ENCODE peak calls at places on chromosomes 4 and X, in ten cellular contexts. F is skeletal muscle cell; P is AG09309; X is fibroblast of villous mesenchyme; R is cardiac muscle cell; H is CD8-positive, alpha-beta memory T cell; K is breast epithelium; Q is IMR-90; O is BE2C; S is tibial nerve. Y is an unnamed sample.

GRCh38 chrX:122739770-122740169 is 444.3 kb upstream of the GRIA3 start:
- DNase-seq in F (no peak), P (no peak), X (no peak), R (no peak), H (no peak), K (no peak), Q (no peak), O (no peak), S (no peak), Y (peak)

GRCh38 chr4:111991797-111992196 is 153.5 kb upstream of the FAM241A start:
- DNase-seq in F (peak), P (no peak), X (peak), R (peak), H (no peak), K (no peak), Q (peak), O (no peak), S (peak), Y (peak)

GRCh38 chr4:139774759-139775487 is 109.3 kb downstream of the MGST2 start:
- DNase-seq in F (no peak), P (no peak), X (no peak), R (no peak), H (no peak), K (no peak), Q (no peak), O (no peak), S (no peak), Y (no peak)

GRCh38 chr4:104508224-104508623 is 13.5 kb upstream of the CXXC4 start:
- DNase-seq in F (no peak), P (no peak), X (no peak), R (no peak), H (no peak), K (no peak), Q (no peak), O (no peak), S (no peak), Y (no peak)

GRCh38 chrX:139750390-139750789 is 42.4 kb upstream of the MCF2 start:
- DNase-seq in F (no peak), P (no peak), X (peak), R (peak), H (no peak), K (no peak), Q (peak), O (no peak), S (no peak), Y (peak)

GRCh38 chrX:105837227-105837626 is 14.9 kb downstream of the NRK start:
- DNase-seq in F (peak), P (no peak), X (peak), R (peak), H (no peak), K (peak), Q (peak), O (no peak), S (peak), Y (peak)

GRCh38 chr4:185865901-185866328 is 53.9 kb upstream of the SORBS2 start:
- DNase-seq in F (no peak), P (no peak), X (no peak), R (peak), H (no peak), K (peak), Q (peak), O (no peak), S (no peak), Y (peak)

GRCh38 chr4:97349468-97350186 is 793.6 kb downstream of the STPG2 start:
- DNase-seq in F (no peak), P (no peak), X (no peak), R (no peak), H (no peak), K (no peak), Q (no peak), O (no peak), S (no peak), Y (no peak)

GRCh38 chrX:147800663-147801062 is 111.1 kb upstream of the FMR1 start:
- DNase-seq in F (no peak), P (no peak), X (no peak), R (no peak), H (no peak), K (no peak), Q (no peak), O (no peak), S (no peak), Y (no peak)

GRCh38 chrX:28589048-28589447 is 1.8 kb downstream of the IL1RAPL1 start:
- DNase-seq in F (no peak), P (no peak), X (no peak), R (no peak), H (no peak), K (no peak), Q (no peak), O (no peak), S (no peak), Y (no peak)
- H3K4me3 ChIP-seq in F (no peak), P (no peak), X (no peak), R (peak), H (no peak), K (peak), Q (peak), O (no peak), S (peak), Y (no peak)

GRCh38 chr4:37889849-37890500 is 909 bp upstream of the TBC1D1 start:
- DNase-seq in F (no peak), P (no peak), X (no peak), R (peak), H (no peak), K (no peak), Q (peak), O (no peak), S (no peak), Y (no peak)
- H3K4me3 ChIP-seq in F (peak), P (peak), X (peak), R (peak), H (peak), K (peak), Q (peak), O (peak), S (peak), Y (peak)

GRCh38 chrX:41529221-41529620 is 82.1 kb downstream of the NYX start:
- DNase-seq in F (no peak), P (no peak), X (no peak), R (no peak), H (no peak), K (no peak), Q (no peak), O (no peak), S (no peak), Y (no peak)

GRCh38 chrX:41530082-41530481 is 82.9 kb downstream of the NYX start:
- DNase-seq in F (no peak), P (no peak), X (no peak), R (no peak), H (no peak), K (no peak), Q (no peak), O (no peak), S (no peak), Y (no peak)

GRCh38 chrX:41526268-41526667 is 79.1 kb downstream of the NYX start:
- DNase-seq in F (no peak), P (no peak), X (no peak), R (no peak), H (no peak), K (no peak), Q (no peak), O (no peak), S (no peak), Y (no peak)

GRCh38 chrX:41528784-41529183 is 81.6 kb downstream of the NYX start:
- DNase-seq in F (no peak), P (no peak), X (no peak), R (no peak), H (no peak), K (no peak), Q (no peak), O (no peak), S (no peak), Y (no peak)

DNA sequence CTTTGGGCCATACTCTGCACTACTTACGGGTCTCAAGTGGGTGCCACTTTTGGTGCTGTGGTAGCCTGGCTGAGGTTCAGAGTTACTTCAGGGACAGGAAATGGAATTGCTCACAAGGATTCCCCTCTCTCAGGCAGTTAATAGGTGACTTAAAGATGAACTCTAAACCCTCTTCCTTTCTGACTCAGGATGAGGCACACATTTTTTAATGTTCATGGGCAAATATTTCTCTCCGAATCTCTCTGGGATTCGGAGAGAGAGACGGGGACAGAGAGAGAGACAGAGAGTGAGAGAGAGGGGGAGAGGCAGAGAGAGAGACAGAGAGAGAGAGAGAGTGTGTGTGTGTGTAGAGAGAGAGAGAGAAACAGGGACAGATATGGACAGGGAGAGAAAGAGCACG is 79.8 kb downstream of the NYX start:
- DNase-seq in F (no peak), P (peak), X (peak), R (no peak), H (no peak), K (no peak), Q (peak), O (no peak), S (no peak), Y (peak)
- H3K4me3 ChIP-seq in F (no peak), P (no peak), X (no peak), R (no peak), H (no peak), K (no peak), Q (no peak), O (no peak), S (no peak), Y (no peak)

DNA sequence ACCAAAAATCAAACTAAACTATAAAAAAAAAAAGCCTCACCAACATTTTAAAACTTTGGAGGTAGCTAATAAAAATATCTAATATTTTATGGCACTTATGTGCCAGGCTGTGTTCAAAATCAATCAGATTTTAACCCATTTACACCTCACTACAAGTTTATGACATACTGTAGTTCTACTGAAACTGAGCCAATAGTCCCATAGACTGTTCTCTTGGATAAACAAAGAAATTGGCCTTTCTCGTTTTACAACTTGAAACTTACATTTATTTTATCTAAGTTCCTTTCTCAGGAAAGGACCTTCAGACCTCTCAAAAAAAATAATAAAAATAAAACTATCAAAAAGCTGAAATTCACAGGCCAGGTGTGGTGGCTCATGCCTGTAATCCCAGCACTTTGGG is 29.2 kb upstream of the KLHL8 start:
- DNase-seq in F (no peak), P (no peak), X (no peak), R (no peak), H (no peak), K (no peak), Q (no peak), O (no peak), S (no peak), Y (no peak)
- H3K4me3 ChIP-seq in F (no peak), P (no peak), X (no peak), R (no peak), H (no peak), K (no peak), Q (no peak), O (no peak), S (no peak), Y (no peak)

GRCh38 chrX:81215685-81216084 is 13.8 kb downstream of the SH3BGRL start:
- DNase-seq in F (no peak), P (no peak), X (no peak), R (no peak), H (no peak), K (no peak), Q (no peak), O (no peak), S (no peak), Y (peak)
- H3K4me3 ChIP-seq in F (no peak), P (no peak), X (no peak), R (no peak), H (no peak), K (no peak), Q (no peak), O (no peak), S (no peak), Y (no peak)

GRCh38 chr4:76251448-76252270 is at the start of gene FAM47E:
- DNase-seq in F (no peak), P (no peak), X (peak), R (peak), H (peak), K (peak), Q (peak), O (peak), S (peak), Y (peak)

GRCh38 chr4:76253511-76253910 is 2.0 kb downstream of the FAM47E start:
- DNase-seq in F (no peak), P (no peak), X (no peak), R (no peak), H (no peak), K (no peak), Q (no peak), O (no peak), S (no peak), Y (no peak)

GRCh38 chr4:76252271-76252653 is 741 bp downstream of the FAM47E start:
- DNase-seq in F (no peak), P (no peak), X (no peak), R (no peak), H (no peak), K (no peak), Q (no peak), O (no peak), S (no peak), Y (no peak)

GRCh38 chr4:76246852-76247251 is 4.7 kb upstream of the FAM47E start:
- DNase-seq in F (no peak), P (no peak), X (no peak), R (no peak), H (no peak), K (no peak), Q (no peak), O (no peak), S (no peak), Y (no peak)

GRCh38 chr4:76250962-76251361 is 559 bp upstream of the FAM47E start:
- DNase-seq in F (no peak), P (no peak), X (no peak), R (no peak), H (no peak), K (no peak), Q (no peak), O (no peak), S (no peak), Y (no peak)
- H3K4me3 ChIP-seq in F (peak), P (peak), X (no peak), R (peak), H (no peak), K (peak), Q (no peak), O (peak), S (peak), Y (peak)

DNA sequence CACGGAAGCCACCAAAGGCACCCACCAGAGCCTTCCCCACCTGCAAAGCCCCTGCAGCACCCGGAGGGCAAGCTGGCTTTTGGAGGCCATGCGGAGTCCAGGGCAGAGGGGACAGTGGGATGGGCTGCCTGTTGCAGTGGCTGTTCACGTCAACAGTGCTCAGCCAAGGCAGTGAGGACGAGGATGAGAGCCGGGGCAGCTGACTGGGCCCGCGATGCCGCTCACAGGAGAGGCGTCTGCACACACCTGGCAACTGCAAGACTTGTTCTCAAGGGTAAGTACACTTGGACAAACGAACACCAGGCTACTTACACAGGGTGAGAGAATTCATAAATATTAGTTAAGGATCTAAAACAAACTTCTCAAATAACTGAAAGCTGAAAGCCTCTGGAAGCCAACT is 19.6 kb downstream of the FGFR3 start:
- DNase-seq in F (no peak), P (no peak), X (no peak), R (no peak), H (no peak), K (no peak), Q (no peak), O (no peak), S (no peak), Y (no peak)
- H3K4me3 ChIP-seq in F (no peak), P (no peak), X (no peak), R (no peak), H (no peak), K (no peak), Q (no peak), O (no peak), S (no peak), Y (no peak)

GRCh38 chr4:95000076-95000648 is 242.4 kb downstream of the BMPR1B start:
- DNase-seq in F (no peak), P (no peak), X (peak), R (no peak), H (no peak), K (no peak), Q (no peak), O (peak), S (no peak), Y (no peak)

DNA sequence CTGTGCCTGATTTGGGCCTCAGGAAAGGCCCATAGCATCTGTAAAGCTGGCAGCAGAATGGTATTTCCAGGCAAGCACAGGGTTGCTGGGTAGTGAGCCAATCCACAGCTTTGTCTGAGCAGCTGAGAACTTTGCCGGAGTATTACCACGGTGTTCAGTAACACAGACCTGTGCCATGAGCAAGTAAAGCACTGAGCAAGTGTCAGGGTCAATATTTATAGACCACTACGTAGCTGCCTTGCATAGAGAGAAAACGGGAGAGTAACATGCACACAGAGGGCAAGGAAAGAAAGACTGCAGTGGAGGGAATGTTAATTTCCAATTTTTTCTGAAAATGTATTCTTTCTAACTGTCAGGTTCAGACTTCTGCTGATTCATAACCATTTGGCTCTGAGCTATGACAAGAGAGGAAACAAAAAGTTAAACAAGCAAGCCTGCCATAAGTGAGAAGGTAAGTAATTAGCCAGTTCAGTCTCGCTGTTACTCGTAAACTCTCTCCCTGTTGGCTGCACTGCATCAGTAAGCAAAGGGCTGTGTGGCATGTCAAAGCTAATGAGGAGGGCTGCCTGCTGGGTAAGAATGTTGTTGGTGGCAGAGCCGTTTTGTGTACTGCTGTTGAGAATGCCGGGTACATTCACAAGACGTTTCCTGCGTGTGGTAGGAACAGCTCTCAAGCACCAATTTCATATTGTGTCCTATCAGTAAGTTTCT is 238.1 kb downstream of the BMPR1B start:
- DNase-seq in F (no peak), P (no peak), X (peak), R (peak), H (no peak), K (no peak), Q (peak), O (peak), S (no peak), Y (peak)
- H3K4me3 ChIP-seq in F (no peak), P (no peak), X (no peak), R (no peak), H (no peak), K (no peak), Q (no peak), O (peak), S (no peak), Y (peak)

DNA sequence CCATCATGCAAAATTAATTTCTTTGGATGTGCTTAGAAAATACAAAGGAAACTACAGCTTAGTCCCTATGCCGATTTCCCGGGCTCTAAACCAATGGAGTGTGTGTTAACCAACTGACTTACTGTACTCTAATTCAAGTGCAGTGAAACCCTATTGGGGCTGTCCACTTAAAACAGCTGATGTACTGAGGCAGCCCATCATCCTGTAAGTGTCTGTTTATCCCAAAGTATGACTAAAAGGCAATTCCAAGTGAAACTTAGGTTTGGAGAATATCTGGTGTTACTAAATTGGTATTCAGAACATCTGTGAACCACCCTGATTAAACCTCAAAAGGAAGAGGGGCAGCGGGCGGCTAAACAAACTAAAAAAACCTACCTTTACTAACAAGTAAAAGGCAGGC is 79.7 kb downstream of the GATB start:
- DNase-seq in F (no peak), P (no peak), X (no peak), R (no peak), H (no peak), K (no peak), Q (peak), O (no peak), S (no peak), Y (no peak)
- H3K4me3 ChIP-seq in F (no peak), P (no peak), X (no peak), R (no peak), H (no peak), K (no peak), Q (no peak), O (no peak), S (no peak), Y (no peak)

GRCh38 chr4:114563536-114564315 is 34.9 kb upstream of the UGT8 start:
- DNase-seq in F (peak), P (no peak), X (no peak), R (peak), H (no peak), K (no peak), Q (no peak), O (no peak), S (no peak), Y (peak)
- H3K4me3 ChIP-seq in F (no peak), P (no peak), X (no peak), R (no peak), H (no peak), K (no peak), Q (no peak), O (no peak), S (no peak), Y (no peak)

Y was measured in AG10803.